ENCODE peak calls at places on chromosomes 2 and 18, in nine cellular contexts. B is thoracic aorta, T is neural progenitor cell, Z is heart right ventricle, K is HCT116, R is psoas muscle, X is spleen, C is IMR-90, W is upper lobe of right lung. P is an unnamed sample. For H3K4me1, the result is how much of the 10 kb centered on the place peaks cover.

GRCh38 chr2:42225573-42225972 is 56.4 kb downstream of the EML4 start:
- DNase-seq in C (no peak), R (no peak), B (no peak), X (no peak), Z (no peak), K (no peak), W (no peak), T (no peak), P (no peak)

GRCh38 chr2:189555243-189555642 is 25.3 kb downstream of the SLC40A1 start:
- DNase-seq in C (peak), B (no peak), T (no peak), K (no peak), X (no peak), R (no peak), W (no peak), Z (no peak), P (no peak)

GRCh38 chr2:241036964-241037421 is 38.6 kb downstream of the SNED1 start:
- DNase-seq in R (no peak), K (no peak), W (no peak), Z (no peak), C (no peak), B (no peak), X (peak), T (no peak), P (no peak)

GRCh38 chr2:234249873-234250272 is 199.4 kb downstream of the SPP2 start:
- DNase-seq in T (peak), Z (no peak), B (no peak), R (no peak), K (no peak), W (no peak), X (no peak), C (peak), P (no peak)

GRCh38 chr2:128769457-128770142 is 450.9 kb upstream of the HS6ST1 start:
- DNase-seq in T (no peak), C (no peak), Z (no peak), K (no peak), R (no peak), W (peak), B (no peak), X (peak), P (no peak)

GRCh38 chr2:231348703-231349373 is 46.7 kb upstream of the B3GNT7 start:
- DNase-seq in B (no peak), T (no peak), R (no peak), Z (no peak), X (no peak), C (peak), K (no peak), W (peak), P (no peak)

GRCh38 chr18:44887227-44887631 is 206.5 kb downstream of the SETBP1 start:
- DNase-seq in R (no peak), T (no peak), Z (peak), X (no peak), B (no peak), K (no peak), W (no peak), C (peak), P (no peak)

GRCh38 chr2:10240911-10241610 is 61.6 kb upstream of the HPCAL1 start:
- DNase-seq in T (no peak), W (peak), X (peak), Z (no peak), C (no peak), B (no peak), K (no peak), R (no peak), P (no peak)

GRCh38 chr2:219119422-219120043 is 41.1 kb downstream of the NHEJ1 start:
- DNase-seq in T (peak), X (peak), B (peak), C (peak), W (peak), R (peak), K (peak), Z (peak), P (peak)

GRCh38 chr2:715847-716573 is 38.8 kb upstream of the TMEM18 start:
- DNase-seq in B (no peak), R (no peak), X (no peak), Z (no peak), W (no peak), C (peak), K (peak), T (peak), P (peak)

GRCh38 chr18:69795785-69796184 is 151.9 kb downstream of the CD226 start:
- DNase-seq in T (peak), W (no peak), C (peak), Z (no peak), B (no peak), K (no peak), R (no peak), X (no peak), P (no peak)

GRCh38 chr2:222479855-222480254 is 55.5 kb downstream of the SGPP2 start:
- DNase-seq in R (no peak), T (no peak), K (no peak), X (no peak), C (no peak), W (no peak), Z (no peak), B (no peak), P (no peak)

GRCh38 chr2:170966648-170967396 is 37.8 kb downstream of the GORASP2 start:
- DNase-seq in K (no peak), T (peak), R (no peak), B (no peak), W (no peak), X (no peak), C (no peak), Z (no peak), P (no peak)

GRCh38 chr2:197556456-197556855 is 40.6 kb downstream of the MOB4 start:
- DNase-seq in C (peak), X (no peak), Z (no peak), T (no peak), K (no peak), W (no peak), R (no peak), B (no peak), P (no peak)

GRCh38 chr2:96260404-96261260 is 5.2 kb downstream of the TMEM127 start:
- DNase-seq in R (peak), K (peak), T (peak), W (peak), Z (peak), C (peak), X (no peak), B (peak), P (no peak)

GRCh38 chr2:235494716-235495372 is 1.0 kb downstream of the AGAP1 start:
- DNase-seq in Z (peak), B (no peak), T (peak), W (peak), R (peak), X (no peak), C (peak), K (no peak), P (no peak)

GRCh38 chr2:239682518-239682917 is 281.7 kb upstream of the HDAC4 start:
- DNase-seq in X (no peak), K (no peak), Z (no peak), C (no peak), B (no peak), T (no peak), R (no peak), W (no peak), P (no peak)

GRCh38 chr2:239275037-239275685 is 125.7 kb downstream of the HDAC4 start:
- DNase-seq in B (peak), Z (peak), C (peak), R (peak), W (peak), X (peak), T (no peak), K (peak), P (no peak)

GRCh38 chr18:48629730-48630324 is 91.0 kb downstream of the CTIF start:
- DNase-seq in X (peak), B (no peak), C (peak), R (no peak), W (peak), T (no peak), K (peak), Z (no peak), P (no peak)

GRCh38 chr2:130744287-130745117 is 10.8 kb upstream of the AMER3 start:
- DNase-seq in W (no peak), X (no peak), B (no peak), C (no peak), R (no peak), K (no peak), T (peak), Z (no peak), P (no peak)

GRCh38 chr2:140256080-140256479 is 1475.9 kb upstream of the NXPH2 start:
- DNase-seq in B (no peak), Z (no peak), C (no peak), X (no peak), K (no peak), W (no peak), T (no peak), R (no peak), P (no peak)

GRCh38 chr2:234467289-234467688 is 29.6 kb downstream of the ARL4C start:
- DNase-seq in T (no peak), W (no peak), K (no peak), X (no peak), R (no peak), Z (no peak), B (no peak), C (peak), P (no peak)

GRCh38 chr2:70553334-70553583 is 367 bp downstream of the TGFA start:
- DNase-seq in K (no peak), T (no peak), X (no peak), Z (no peak), W (no peak), B (no peak), C (no peak), R (no peak), P (no peak)

GRCh38 chr2:51722311-51722710 is 690.4 kb upstream of the NRXN1 start:
- DNase-seq in W (no peak), X (no peak), B (no peak), K (no peak), R (no peak), T (no peak), Z (no peak), C (peak), P (no peak)

GRCh38 chr2:144151877-144152276 is 368.0 kb downstream of the ZEB2 start:
- DNase-seq in K (no peak), R (no peak), X (no peak), C (no peak), W (no peak), B (no peak), T (no peak), Z (no peak), P (no peak)

GRCh38 chr2:142980246-142981068 is 103.0 kb downstream of the KYNU start:
- DNase-seq in W (no peak), X (no peak), Z (no peak), R (no peak), C (peak), B (no peak), T (peak), K (peak), P (no peak)

GRCh38 chr2:165203689-165204559 is at the start of gene SCN3A:
- DNase-seq in R (no peak), K (peak), T (peak), X (no peak), W (no peak), C (peak), B (no peak), Z (peak), P (peak)

GRCh38 chr18:70758780-70759179 is 469.9 kb downstream of the SOCS6 start:
- DNase-seq in R (no peak), T (no peak), Z (no peak), X (no peak), K (no peak), B (no peak), W (no peak), C (no peak), P (no peak)

GRCh38 chr2:142571934-142572333 is 305.5 kb upstream of the KYNU start:
- DNase-seq in X (no peak), C (no peak), W (no peak), R (no peak), T (no peak), Z (no peak), B (no peak), K (no peak), P (no peak)

GRCh38 chr2:9586465-9586864 is 30.8 kb upstream of the ADAM17 start:
- DNase-seq in X (no peak), R (no peak), C (no peak), T (no peak), W (no peak), Z (no peak), K (no peak), B (no peak), P (no peak)

GRCh38 chr2:69298862-69299261 is 88.2 kb downstream of the GFPT1 start:
- DNase-seq in T (no peak), X (no peak), B (no peak), Z (no peak), R (no peak), C (peak), K (no peak), W (no peak), P (no peak)

GRCh38 chr18:48197819-48198218 is 211.4 kb downstream of the ZBTB7C start:
- DNase-seq in R (no peak), W (no peak), B (no peak), C (no peak), T (no peak), K (no peak), X (no peak), Z (no peak), P (no peak)

GRCh38 chr2:61044596-61044995 is 21.1 kb upstream of the SANBR start:
- DNase-seq in C (no peak), K (no peak), R (no peak), B (no peak), X (no peak), Z (peak), W (no peak), T (no peak), P (no peak)

GRCh38 chr18:49135871-49136270 is 185.1 kb upstream of the SMAD7 start:
- DNase-seq in X (no peak), B (no peak), W (no peak), C (peak), T (no peak), K (no peak), R (no peak), Z (no peak), P (no peak)

GRCh38 chr2:223114170-223114569 is 62.2 kb downstream of the KCNE4 start:
- DNase-seq in B (no peak), Z (no peak), K (no peak), W (no peak), R (no peak), T (no peak), X (no peak), C (no peak), P (no peak)

GRCh38 chr2:96952976-96953610 is 33.3 kb downstream of the FAM178B start:
- DNase-seq in Z (no peak), T (no peak), K (no peak), B (no peak), W (no peak), C (peak), R (peak), X (no peak), P (no peak)

GRCh38 chr2:33276868-33277503 is 199.5 kb upstream of the RASGRP3 start:
- DNase-seq in C (no peak), R (no peak), Z (no peak), K (no peak), T (no peak), W (no peak), B (no peak), X (no peak), P (no peak)

GRCh38 chr18:9950289-9951016 is 36.6 kb downstream of the VAPA start:
- DNase-seq in Z (no peak), C (peak), R (no peak), X (no peak), T (no peak), W (no peak), K (no peak), B (no peak), P (no peak)

GRCh38 chr18:41720226-41720625 is 234.8 kb upstream of the PIK3C3 start:
- DNase-seq in Z (no peak), C (no peak), B (no peak), W (no peak), R (no peak), X (no peak), T (no peak), K (no peak), P (no peak)
- H3K27ac ChIP-seq in Z (no peak), C (no peak), B (no peak), W (no peak), R (no peak), X (no peak), T (no peak), K (no peak), P (no peak)

GRCh38 chr2:227509086-227509485 is 37.1 kb downstream of the AGFG1 start:
- DNase-seq in B (no peak), K (no peak), C (no peak), R (no peak), X (no peak), Z (no peak), W (no peak), T (no peak), P (no peak)

GRCh38 chr2:227506456-227506855 is 34.5 kb downstream of the AGFG1 start:
- DNase-seq in Z (no peak), R (no peak), B (no peak), K (no peak), X (no peak), T (no peak), W (no peak), C (no peak), P (no peak)

GRCh38 chr2:227509824-227510619 is 38.1 kb downstream of the AGFG1 start:
- DNase-seq in C (peak), T (no peak), W (no peak), X (no peak), Z (no peak), R (no peak), K (peak), B (no peak), P (no peak)

GRCh38 chr2:227510620-227510958 is 38.6 kb downstream of the AGFG1 start:
- DNase-seq in T (no peak), Z (no peak), W (no peak), K (no peak), B (no peak), X (no peak), C (no peak), R (no peak), P (no peak)

DNA sequence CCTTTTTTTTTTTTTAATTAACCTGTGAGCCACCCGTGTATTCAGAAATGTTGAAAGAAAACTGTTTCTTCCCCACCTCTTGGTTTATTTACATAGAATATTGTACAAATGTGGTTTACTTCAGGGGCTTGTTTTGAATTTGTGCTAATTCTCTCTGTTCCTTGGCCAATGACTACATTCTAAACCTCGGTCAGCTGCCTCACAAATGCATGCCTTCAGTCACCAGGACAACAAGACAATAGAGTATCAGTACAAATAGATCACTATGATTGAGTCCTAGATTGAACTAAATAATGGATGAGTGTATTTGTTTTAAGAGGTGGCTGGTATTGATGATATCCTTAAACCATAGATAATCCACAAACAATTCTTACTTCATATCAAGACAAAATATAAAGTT is 36.0 kb downstream of the AGFG1 start:
- DNase-seq in X (no peak), W (no peak), R (no peak), Z (no peak), K (no peak), T (peak), B (no peak), C (no peak), P (no peak)
- H3K4me1 ChIP-seq in X (half or more), W (half or more), R (half or more), Z (half or more), K (half or more), T (under half), B (half or more), C (under half), P (under half)

DNA sequence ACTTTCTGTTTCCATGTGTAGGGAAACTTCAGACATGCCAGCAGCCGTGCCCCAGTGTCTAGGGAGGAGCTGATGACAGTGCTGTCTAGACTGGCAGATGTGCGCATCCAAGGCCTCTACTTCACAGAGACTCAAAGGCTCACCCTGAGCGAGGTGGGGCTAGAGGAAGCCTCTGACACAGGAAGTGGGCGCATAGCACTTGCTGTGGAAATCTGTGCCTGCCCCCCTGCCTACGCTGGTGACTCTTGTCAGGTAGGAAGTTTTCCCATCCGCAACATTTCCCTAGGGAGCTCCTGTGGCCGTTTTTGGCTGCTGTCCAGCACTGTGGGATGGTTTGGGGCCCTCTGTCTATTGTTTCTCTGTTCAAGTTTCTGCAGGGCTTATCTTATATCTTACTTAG is 143.1 kb upstream of the TTC39C start:
- DNase-seq in T (peak), K (no peak), X (peak), C (no peak), R (no peak), Z (peak), B (no peak), W (no peak), P (no peak)
- H3K27ac ChIP-seq in T (no peak), K (no peak), X (no peak), C (no peak), R (no peak), Z (no peak), B (no peak), W (no peak), P (no peak)

DNA sequence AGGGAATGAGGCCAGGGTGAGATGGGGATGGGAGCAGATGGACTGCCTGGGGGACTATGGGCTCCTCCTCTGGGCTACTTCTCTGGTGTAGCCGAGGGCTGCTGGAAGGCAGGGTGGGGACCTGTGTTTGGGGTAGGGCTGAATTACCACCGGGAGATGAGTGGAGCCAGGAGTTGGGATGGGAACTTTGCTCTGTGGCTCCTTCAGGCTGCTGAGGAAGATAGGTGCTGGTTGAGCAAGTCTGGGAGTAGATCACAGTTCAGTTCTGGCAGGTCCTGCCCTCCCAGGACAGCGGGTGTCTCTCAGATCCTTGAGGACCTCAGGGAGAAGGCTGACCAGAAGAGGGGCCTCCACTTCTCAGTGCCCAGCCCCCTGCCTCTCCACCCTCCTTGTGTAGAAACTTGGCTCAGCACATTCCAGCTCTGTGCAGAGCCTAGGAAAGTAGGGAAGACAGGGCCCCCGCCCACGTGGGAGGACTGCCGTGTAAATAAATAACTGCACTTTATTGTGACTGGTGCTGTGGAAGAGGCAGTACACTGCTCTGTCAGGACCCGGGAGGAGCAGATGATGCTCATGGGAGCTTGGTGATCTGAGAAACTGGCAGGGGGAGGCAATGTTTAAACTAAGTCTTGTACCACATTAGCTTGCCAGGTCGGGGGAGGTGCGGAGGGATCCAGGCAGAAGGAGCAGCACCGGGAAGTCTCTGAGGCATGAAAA is 15.3 kb downstream of the TET3 start:
- DNase-seq in R (no peak), T (no peak), K (no peak), X (peak), Z (no peak), B (no peak), C (peak), W (peak), P (no peak)
- H3K4me1 ChIP-seq in R (under half), T (under half), K (under half), X (half or more), Z (under half), B (under half), C (under half), W (under half), P (under half)

GRCh38 chr2:23602113-23602512 is 217.1 kb downstream of the KLHL29 start:
- DNase-seq in T (no peak), B (no peak), C (peak), W (no peak), K (no peak), R (peak), X (peak), Z (no peak), P (no peak)

GRCh38 chr2:23603581-23603980 is 218.6 kb downstream of the KLHL29 start:
- DNase-seq in X (peak), K (no peak), W (no peak), Z (no peak), R (no peak), B (no peak), C (no peak), T (no peak), P (no peak)

GRCh38 chr2:23604731-23605130 is 219.8 kb downstream of the KLHL29 start:
- DNase-seq in X (peak), T (no peak), Z (no peak), K (no peak), W (peak), B (no peak), C (no peak), R (no peak), P (no peak)

GRCh38 chr2:23601301-23601965 is 216.5 kb downstream of the KLHL29 start:
- DNase-seq in Z (no peak), W (no peak), X (peak), B (no peak), R (no peak), C (peak), T (no peak), K (no peak), P (no peak)

GRCh38 chr2:23603156-23603555 is 218.2 kb downstream of the KLHL29 start:
- DNase-seq in R (no peak), C (no peak), X (no peak), B (no peak), T (no peak), K (no peak), W (no peak), Z (no peak), P (no peak)
- H3K27ac ChIP-seq in R (no peak), C (no peak), X (no peak), B (no peak), T (no peak), K (no peak), W (no peak), Z (no peak), P (no peak)